ENCODE peak calls at places on chromosomes 16 and 17, in four cellular contexts. S is HAP-1, W is transverse colon, M is mucosa of descending colon. U is an unnamed sample.

GRCh38 chr17:60327122-60327869 is 64.6 kb downstream of the USP32 start:
- DNase-seq in S (no peak), W (no peak), M (no peak), U (no peak)

GRCh38 chr17:41689497-41690299 is 1.0 kb downstream of the EIF1 start:
- DNase-seq in S (peak; percentile 77), W (peak; percentile 34), M (peak; percentile 84), U (no peak)

GRCh38 chr17:38415250-38416194 is 12.7 kb upstream of the ARHGAP23 start:
- DNase-seq in S (peak; percentile 66), W (peak; percentile 40), M (no peak), U (no peak)

GRCh38 chr16:57394444-57394843 is 10.1 kb upstream of the CCL17 start:
- DNase-seq in S (no peak), W (peak; percentile 66), M (peak; percentile 74), U (no peak)

GRCh38 chr17:67652433-67652832 is 65.3 kb upstream of the NOL11 start:
- DNase-seq in S (no peak), W (no peak), M (no peak), U (no peak)

GRCh38 chr17:74125160-74125559 is 78.3 kb upstream of the RPL38 start:
- DNase-seq in S (no peak), W (no peak), M (no peak), U (no peak)

GRCh38 chr17:70037498-70037897 is 37.5 kb upstream of the KCNJ16 start:
- DNase-seq in S (no peak), W (no peak), M (no peak), U (no peak)

GRCh38 chr16:3673201-3673600 is 18.7 kb downstream of the DNASE1 start:
- DNase-seq in S (no peak), W (no peak), M (no peak), U (no peak)

GRCh38 chr17:66507982-66508760 is 205.8 kb downstream of the PRKCA start:
- DNase-seq in S (no peak), W (no peak), M (no peak), U (no peak)

GRCh38 chr17:78677303-78678219 is 100.4 kb upstream of the DNAH17 start:
- DNase-seq in S (no peak), W (no peak), M (no peak), U (peak; percentile 88)

GRCh38 chr17:80254396-80255241 is 6.0 kb upstream of the RNF213 start:
- DNase-seq in S (no peak), W (peak; percentile 70), M (peak; percentile 75), U (no peak)

GRCh38 chr16:48203974-48204824 is 39.9 kb upstream of the LONP2 start:
- DNase-seq in S (no peak), W (peak; percentile 30), M (peak; percentile 55), U (no peak)

GRCh38 chr16:10625595-10626357 is 45.4 kb upstream of the EMP2 start:
- DNase-seq in S (no peak), W (no peak), M (no peak), U (no peak)

GRCh38 chr16:53541326-53541725 is 38.3 kb upstream of the AKTIP start:
- DNase-seq in S (no peak), W (no peak), M (no peak), U (no peak)

GRCh38 chr17:60586288-60586974 is 13.6 kb upstream of the PPM1D start:
- DNase-seq in S (no peak), W (no peak), M (peak; percentile 11), U (no peak)

GRCh38 chr16:78925071-78925714 is 675.3 kb downstream of the MAF start:
- DNase-seq in S (peak; percentile 10), W (peak; percentile 41), M (peak; percentile 74), U (peak; percentile 30)

GRCh38 chr16:15885560-15886001 is 2.8 kb downstream of the CEP20 start:
- DNase-seq in S (no peak), W (no peak), M (no peak), U (no peak)

GRCh38 chr17:72681844-72682243 is 410.6 kb downstream of the SLC39A11 start:
- DNase-seq in S (no peak), W (no peak), M (no peak), U (no peak)

GRCh38 chr16:1397779-1398178 is 16.7 kb downstream of the UNKL start:
- DNase-seq in S (no peak), W (no peak), M (no peak), U (no peak)

GRCh38 chr17:8473451-8474192 is 37.9 kb downstream of the NDEL1 start:
- DNase-seq in S (no peak), W (no peak), M (no peak), U (no peak)

GRCh38 chr17:72635034-72635654 is 457.3 kb downstream of the SLC39A11 start:
- DNase-seq in S (no peak), W (peak; percentile 25), M (peak; percentile 49), U (no peak)

GRCh38 chr17:31251075-31251474 is 46.0 kb downstream of the OMG start:
- DNase-seq in S (no peak), W (no peak), M (no peak), U (no peak)

GRCh38 chr17:52546493-52546892 is 388.0 kb upstream of the CA10 start:
- DNase-seq in S (no peak), W (no peak), M (no peak), U (no peak)

GRCh38 chr16:86969716-86970115 is 347.5 kb downstream of the C16orf95 start:
- DNase-seq in S (no peak), W (no peak), M (no peak), U (no peak)
- H3K4me1 ChIP-seq in S (no peaks in the 10 kb centered on the region), W (no peaks in the 10 kb centered on the region), M (no peaks in the 10 kb centered on the region), U (no peaks in the 10 kb centered on the region)

DNA sequence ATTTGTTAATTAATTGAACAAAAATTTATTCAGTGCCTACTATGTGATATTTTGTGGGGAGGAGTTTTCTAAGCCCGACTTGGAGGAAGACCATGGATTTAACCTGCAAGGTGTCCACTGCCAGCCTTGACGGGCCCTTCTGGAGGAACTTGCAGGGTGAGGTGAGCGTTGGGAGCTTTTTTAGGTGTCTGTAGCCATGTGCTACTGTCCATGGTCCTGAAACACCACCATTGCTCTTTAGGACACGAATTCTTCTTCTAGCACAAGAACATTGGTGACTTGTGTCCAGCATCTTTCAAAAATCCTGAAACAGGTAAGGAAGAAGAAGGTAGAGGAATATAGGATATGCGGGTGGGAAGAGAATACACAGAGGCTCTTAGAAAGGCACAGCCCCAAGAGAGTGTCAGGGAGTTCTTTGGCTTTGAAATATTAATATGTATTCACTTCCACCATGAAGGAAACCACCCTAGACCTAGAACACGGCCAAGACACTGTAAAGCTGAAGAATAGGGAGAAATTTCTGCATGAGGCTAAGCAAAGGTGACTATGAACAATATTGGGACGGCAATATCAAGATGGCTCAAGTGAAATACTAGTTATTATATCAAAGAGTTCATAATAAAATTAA is 27.9 kb upstream of the OR4D1 start:
- DNase-seq in S (peak; percentile 71), W (peak; percentile 16), M (peak; percentile 75), U (no peak)
- H3K4me1 ChIP-seq in S (no peaks in the 10 kb centered on the region), W (no peaks in the 10 kb centered on the region), M (no peaks in the 10 kb centered on the region), U (no peaks in the 10 kb centered on the region)

GRCh38 chr16:84830765-84831384 is 11.1 kb downstream of the CRISPLD2 start:
- DNase-seq in S (no peak), W (no peak), M (no peak), U (no peak)
- H3K4me1 ChIP-seq in S (no peaks in the 10 kb centered on the region), W (peaks cover 91% of the 10 kb centered on the region), M (no peaks in the 10 kb centered on the region), U (peaks cover 27% of the 10 kb centered on the region)

GRCh38 chr17:17060930-17061329 is 18.7 kb downstream of the MPRIP start:
- DNase-seq in S (no peak), W (no peak), M (no peak), U (peak; percentile 35)

GRCh38 chr17:17058304-17058703 is 16.0 kb downstream of the MPRIP start:
- DNase-seq in S (no peak), W (no peak), M (no peak), U (no peak)

GRCh38 chr17:17060001-17060929 is 18.0 kb downstream of the MPRIP start:
- DNase-seq in S (no peak), W (no peak), M (no peak), U (no peak)

GRCh38 chr17:17061516-17061915 is 19.3 kb downstream of the MPRIP start:
- DNase-seq in S (no peak), W (no peak), M (no peak), U (no peak)

GRCh38 chr17:17059301-17059890 is 17.1 kb downstream of the MPRIP start:
- DNase-seq in S (no peak), W (no peak), M (no peak), U (no peak)
- H3K4me1 ChIP-seq in S (no peaks in the 10 kb centered on the region), W (peaks cover 49% of the 10 kb centered on the region), M (peaks cover 16% of the 10 kb centered on the region), U (peaks cover 98% of the 10 kb centered on the region)

GRCh38 chr17:75996665-75997590 is 3.7 kb upstream of the CDK3 start:
- DNase-seq in S (no peak), W (peak; percentile 89), M (peak; percentile 90), U (no peak)
- H3K4me1 ChIP-seq in S (peaks cover 6% of the 10 kb centered on the region), W (peaks cover 83% of the 10 kb centered on the region), M (peaks cover 56% of the 10 kb centered on the region), U (no peaks in the 10 kb centered on the region)

GRCh38 chr16:73066321-73066926 is 18.5 kb upstream of the ZFHX3 start:
- DNase-seq in S (no peak), W (no peak), M (no peak), U (no peak)

GRCh38 chr16:73065617-73066313 is 17.8 kb upstream of the ZFHX3 start:
- DNase-seq in S (no peak), W (peak; percentile 39), M (peak; percentile 51), U (no peak)

GRCh38 chr16:73068546-73069401 is 20.8 kb upstream of the ZFHX3 start:
- DNase-seq in S (no peak), W (peak; percentile 57), M (peak; percentile 46), U (peak; percentile 93)

GRCh38 chr16:73067671-73068545 is 20.0 kb upstream of the ZFHX3 start:
- DNase-seq in S (no peak), W (no peak), M (no peak), U (no peak)

DNA sequence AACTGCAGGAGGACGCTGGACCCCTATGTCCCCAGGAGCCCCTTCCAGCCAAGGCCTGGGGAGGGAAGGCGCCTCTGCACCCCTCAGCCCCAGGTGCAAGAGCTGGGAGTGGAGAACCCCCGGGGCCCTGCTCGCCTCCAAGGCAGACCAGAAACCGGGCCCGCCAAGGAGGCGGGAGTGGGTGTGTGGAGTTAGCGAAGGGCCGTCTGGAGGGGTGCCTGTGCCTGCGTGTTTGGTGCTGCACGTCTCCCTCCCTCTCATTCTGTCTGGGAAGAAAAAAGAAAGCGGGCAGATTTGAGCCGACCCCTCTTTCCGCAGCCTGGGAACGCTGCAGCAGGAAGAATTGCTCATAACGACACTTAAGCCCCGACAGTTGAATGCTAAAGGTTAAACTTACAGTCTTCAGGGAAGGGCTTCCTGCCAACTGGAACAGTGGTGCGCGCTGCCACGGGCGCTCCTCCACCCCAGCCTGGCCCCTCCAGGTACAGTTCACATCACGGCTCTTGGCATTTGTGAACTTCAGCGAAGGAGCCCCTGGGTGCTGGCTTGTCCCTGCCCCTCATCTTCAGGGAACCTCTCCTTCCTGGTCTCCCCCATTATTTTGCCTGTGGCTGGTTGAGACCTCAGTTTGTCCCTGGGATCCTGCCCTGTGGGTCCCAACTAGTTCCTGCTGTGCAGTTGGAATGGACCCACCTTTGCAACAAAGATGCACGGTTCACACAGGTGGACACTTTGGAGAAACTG is 19.2 kb upstream of the ZFHX3 start:
- DNase-seq in S (no peak), W (peak; percentile 55), M (peak; percentile 61), U (no peak)
- H3K4me1 ChIP-seq in S (peaks cover 15% of the 10 kb centered on the region), W (peaks cover 89% of the 10 kb centered on the region), M (peaks cover 27% of the 10 kb centered on the region), U (peaks cover 53% of the 10 kb centered on the region)

DNA sequence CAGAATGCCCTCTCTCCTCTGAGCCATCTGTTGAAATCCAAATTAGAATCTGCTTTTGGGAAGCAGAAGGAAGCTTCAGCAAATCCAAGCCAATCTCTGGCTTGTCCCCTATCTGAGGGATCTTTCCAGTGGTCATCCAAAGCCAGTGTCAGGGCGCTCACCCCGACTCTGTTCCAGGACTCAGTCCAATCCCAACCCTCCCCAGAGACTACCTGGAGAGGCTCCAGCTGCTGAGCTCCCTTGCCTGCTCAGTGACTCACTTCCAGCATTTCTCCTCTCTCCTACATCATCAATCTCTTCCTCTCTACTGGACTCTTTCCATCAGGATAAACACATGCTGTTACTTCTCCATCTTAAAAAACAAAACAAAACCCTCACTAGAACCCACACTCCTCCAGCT is 2.4 kb downstream of the MATCAP1 start:
- DNase-seq in S (no peak), W (peak; percentile 41), M (no peak), U (no peak)
- H3K4me1 ChIP-seq in S (peaks cover 6% of the 10 kb centered on the region), W (peaks cover 48% of the 10 kb centered on the region), M (peaks cover 33% of the 10 kb centered on the region), U (peaks cover 37% of the 10 kb centered on the region)

GRCh38 chr17:39753514-39754160 is 15.9 kb downstream of the GRB7 start:
- DNase-seq in S (no peak), W (peak; percentile 72), M (peak; percentile 74), U (no peak)
- H3K4me1 ChIP-seq in S (peaks cover 5% of the 10 kb centered on the region), W (peaks cover 24% of the 10 kb centered on the region), M (peaks cover 15% of the 10 kb centered on the region), U (peaks cover 5% of the 10 kb centered on the region)

U was measured in gastrocnemius medialis.